ENCODE peak calls at places on chromosomes 4 and X, in six cellular contexts. One of them, this sample, is unnamed.

GRCh38 chrX:19566359-19567141 is 51.2 kb upstream of the MAP3K15 start:
- DNase-seq in esophagus squamous epithelium: no peak
- DNase-seq in H54: no peak
- DNase-seq in ovary: no peak
- DNase-seq in fibroblast of mammary gland: peak; percentile 19
- DNase-seq in mucosa of gallbladder: no peak
- DNase-seq in this sample: no peak

GRCh38 chr4:141283563-141283962 is 62.9 kb downstream of the ZNF330 start:
- DNase-seq in esophagus squamous epithelium: no peak
- DNase-seq in H54: no peak
- DNase-seq in ovary: no peak
- DNase-seq in fibroblast of mammary gland: no peak
- DNase-seq in mucosa of gallbladder: no peak
- DNase-seq in this sample: no peak

GRCh38 chrX:106802388-106803275 is at the start of gene TBC1D8B:
- DNase-seq in esophagus squamous epithelium: no peak
- DNase-seq in H54: peak; percentile 22
- DNase-seq in ovary: peak; percentile 79
- DNase-seq in fibroblast of mammary gland: peak; percentile 93
- DNase-seq in mucosa of gallbladder: peak; percentile 84
- DNase-seq in this sample: peak; percentile 12

GRCh38 chr4:60744767-60745166 is 455.4 kb upstream of the ADGRL3 start:
- DNase-seq in esophagus squamous epithelium: no peak
- DNase-seq in H54: no peak
- DNase-seq in ovary: no peak
- DNase-seq in fibroblast of mammary gland: peak; percentile 9
- DNase-seq in mucosa of gallbladder: no peak
- DNase-seq in this sample: no peak

GRCh38 chr4:101200561-101200960 is 146.8 kb downstream of the PPP3CA start:
- DNase-seq in esophagus squamous epithelium: no peak
- DNase-seq in H54: no peak
- DNase-seq in ovary: no peak
- DNase-seq in fibroblast of mammary gland: peak; percentile 99
- DNase-seq in mucosa of gallbladder: no peak
- DNase-seq in this sample: no peak

GRCh38 chrX:42519666-42520231 is 258.2 kb downstream of the PPP1R2C start:
- DNase-seq in esophagus squamous epithelium: no peak
- DNase-seq in H54: no peak
- DNase-seq in ovary: no peak
- DNase-seq in fibroblast of mammary gland: peak; percentile 66
- DNase-seq in mucosa of gallbladder: no peak
- DNase-seq in this sample: no peak

GRCh38 chr4:149077142-149077541 is 634.9 kb upstream of the NR3C2 start:
- DNase-seq in esophagus squamous epithelium: no peak
- DNase-seq in H54: no peak
- DNase-seq in ovary: no peak
- DNase-seq in fibroblast of mammary gland: no peak
- DNase-seq in mucosa of gallbladder: no peak
- DNase-seq in this sample: no peak

GRCh38 chrX:150450519-150451177 is 87.5 kb downstream of the MAMLD1 start:
- DNase-seq in esophagus squamous epithelium: no peak
- DNase-seq in H54: no peak
- DNase-seq in ovary: no peak
- DNase-seq in fibroblast of mammary gland: no peak
- DNase-seq in mucosa of gallbladder: no peak
- DNase-seq in this sample: no peak

GRCh38 chrX:139932901-139933796 is at the start of gene ATP11C:
- DNase-seq in esophagus squamous epithelium: peak; percentile 17
- DNase-seq in H54: peak; percentile 49
- DNase-seq in ovary: peak; percentile 85
- DNase-seq in fibroblast of mammary gland: peak; percentile 78
- DNase-seq in mucosa of gallbladder: peak; percentile 80
- DNase-seq in this sample: peak; percentile 39

GRCh38 chr4:130534651-130535050 is 1438.7 kb downstream of the C4orf33 start:
- DNase-seq in esophagus squamous epithelium: no peak
- DNase-seq in H54: no peak
- DNase-seq in ovary: no peak
- DNase-seq in fibroblast of mammary gland: no peak
- DNase-seq in mucosa of gallbladder: no peak
- DNase-seq in this sample: no peak

This sample was measured in GOT3.